ENCODE peak calls at places on chromosomes 3 and 15, in eight cellular contexts. One of them, this sample, is unnamed.

GRCh38 chr3:73883497-73883896 is 258.8 kb upstream of the PDZRN3 start:
- DNase-seq in psoas muscle: no peak
- DNase-seq in right atrium auricular region: no peak
- DNase-seq in AG10803: no peak
- DNase-seq in tibial artery: no peak
- DNase-seq in GM13977: no peak
- DNase-seq in fibroblast of the aortic adventitia: no peak
- DNase-seq in WTC11: no peak
- DNase-seq in this sample: no peak

GRCh38 chr3:39705351-39705900 is 104.0 kb upstream of the MYRIP start:
- DNase-seq in psoas muscle: no peak
- DNase-seq in right atrium auricular region: no peak
- DNase-seq in AG10803: peak
- DNase-seq in tibial artery: no peak
- DNase-seq in GM13977: no peak
- DNase-seq in fibroblast of the aortic adventitia: peak
- DNase-seq in WTC11: no peak
- DNase-seq in this sample: no peak

GRCh38 chr15:94670436-94671034 is 439.2 kb downstream of the MCTP2 start:
- DNase-seq in psoas muscle: no peak
- DNase-seq in right atrium auricular region: no peak
- DNase-seq in AG10803: peak
- DNase-seq in tibial artery: no peak
- DNase-seq in GM13977: peak
- DNase-seq in fibroblast of the aortic adventitia: peak
- DNase-seq in WTC11: no peak
- DNase-seq in this sample: peak

GRCh38 chr3:119240101-119240581 is 537 bp downstream of the B4GALT4 start:
- DNase-seq in psoas muscle: peak
- DNase-seq in right atrium auricular region: no peak
- DNase-seq in AG10803: no peak
- DNase-seq in tibial artery: peak
- DNase-seq in GM13977: peak
- DNase-seq in fibroblast of the aortic adventitia: peak
- DNase-seq in WTC11: peak
- DNase-seq in this sample: no peak

GRCh38 chr15:68672781-68673205 is 94.0 kb downstream of the CORO2B start:
- DNase-seq in psoas muscle: no peak
- DNase-seq in right atrium auricular region: no peak
- DNase-seq in AG10803: peak
- DNase-seq in tibial artery: no peak
- DNase-seq in GM13977: no peak
- DNase-seq in fibroblast of the aortic adventitia: peak
- DNase-seq in WTC11: peak
- DNase-seq in this sample: no peak

GRCh38 chr3:179700716-179701115 is 47.9 kb downstream of the USP13 start:
- DNase-seq in psoas muscle: no peak
- DNase-seq in right atrium auricular region: no peak
- DNase-seq in AG10803: no peak
- DNase-seq in tibial artery: no peak
- DNase-seq in GM13977: no peak
- DNase-seq in fibroblast of the aortic adventitia: no peak
- DNase-seq in WTC11: no peak
- DNase-seq in this sample: no peak

GRCh38 chr3:149224736-149225594 is 3.3 kb upstream of the CP start:
- DNase-seq in psoas muscle: no peak
- DNase-seq in right atrium auricular region: no peak
- DNase-seq in AG10803: peak
- DNase-seq in tibial artery: peak
- DNase-seq in GM13977: peak
- DNase-seq in fibroblast of the aortic adventitia: peak
- DNase-seq in WTC11: no peak
- DNase-seq in this sample: peak

GRCh38 chr15:98946301-98947255 is 61.0 kb downstream of the PGPEP1L start:
- DNase-seq in psoas muscle: peak
- DNase-seq in right atrium auricular region: peak
- DNase-seq in AG10803: peak
- DNase-seq in tibial artery: peak
- DNase-seq in GM13977: no peak
- DNase-seq in fibroblast of the aortic adventitia: peak
- DNase-seq in WTC11: no peak
- DNase-seq in this sample: no peak

GRCh38 chr3:46929324-46929723 is 47.2 kb downstream of the CCDC12 start:
- DNase-seq in psoas muscle: peak
- DNase-seq in right atrium auricular region: no peak
- DNase-seq in AG10803: no peak
- DNase-seq in tibial artery: peak
- DNase-seq in GM13977: no peak
- DNase-seq in fibroblast of the aortic adventitia: no peak
- DNase-seq in WTC11: no peak
- DNase-seq in this sample: no peak

GRCh38 chr3:147413712-147414325 is 4.7 kb downstream of the ZIC1 start:
- DNase-seq in psoas muscle: no peak
- DNase-seq in right atrium auricular region: no peak
- DNase-seq in AG10803: no peak
- DNase-seq in tibial artery: no peak
- DNase-seq in GM13977: no peak
- DNase-seq in fibroblast of the aortic adventitia: no peak
- DNase-seq in WTC11: peak
- DNase-seq in this sample: peak

GRCh38 chr3:86865506-86865905 is 125.4 kb downstream of the VGLL3 start:
- DNase-seq in psoas muscle: no peak
- DNase-seq in right atrium auricular region: no peak
- DNase-seq in AG10803: peak
- DNase-seq in tibial artery: no peak
- DNase-seq in GM13977: no peak
- DNase-seq in fibroblast of the aortic adventitia: peak
- DNase-seq in WTC11: no peak
- DNase-seq in this sample: no peak

GRCh38 chr3:124557-125179 is 71.9 kb upstream of the CHL1 start:
- DNase-seq in psoas muscle: no peak
- DNase-seq in right atrium auricular region: no peak
- DNase-seq in AG10803: no peak
- DNase-seq in tibial artery: no peak
- DNase-seq in GM13977: no peak
- DNase-seq in fibroblast of the aortic adventitia: no peak
- DNase-seq in WTC11: no peak
- DNase-seq in this sample: no peak

GRCh38 chr3:46566040-46566631 is at the start of gene LRRC2:
- DNase-seq in psoas muscle: peak
- DNase-seq in right atrium auricular region: no peak
- DNase-seq in AG10803: peak
- DNase-seq in tibial artery: no peak
- DNase-seq in GM13977: no peak
- DNase-seq in fibroblast of the aortic adventitia: peak
- DNase-seq in WTC11: peak
- DNase-seq in this sample: no peak

GRCh38 chr15:52040167-52040900 is 21.3 kb downstream of the MAPK6 start:
- DNase-seq in psoas muscle: no peak
- DNase-seq in right atrium auricular region: no peak
- DNase-seq in AG10803: no peak
- DNase-seq in tibial artery: no peak
- DNase-seq in GM13977: no peak
- DNase-seq in fibroblast of the aortic adventitia: peak
- DNase-seq in WTC11: no peak
- DNase-seq in this sample: no peak

GRCh38 chr3:49357466-49358216 is 512 bp downstream of the GPX1 start:
- DNase-seq in psoas muscle: peak
- DNase-seq in right atrium auricular region: peak
- DNase-seq in AG10803: peak
- DNase-seq in tibial artery: peak
- DNase-seq in GM13977: no peak
- DNase-seq in fibroblast of the aortic adventitia: peak
- DNase-seq in WTC11: peak
- DNase-seq in this sample: no peak

GRCh38 chr3:111112913-111113312 is 41.3 kb downstream of the NECTIN3 start:
- DNase-seq in psoas muscle: no peak
- DNase-seq in right atrium auricular region: no peak
- DNase-seq in AG10803: no peak
- DNase-seq in tibial artery: no peak
- DNase-seq in GM13977: no peak
- DNase-seq in fibroblast of the aortic adventitia: peak
- DNase-seq in WTC11: no peak
- DNase-seq in this sample: no peak

GRCh38 chr15:63482874-63483323 is 21.5 kb upstream of the USP3 start:
- DNase-seq in psoas muscle: no peak
- DNase-seq in right atrium auricular region: no peak
- DNase-seq in AG10803: peak
- DNase-seq in tibial artery: no peak
- DNase-seq in GM13977: no peak
- DNase-seq in fibroblast of the aortic adventitia: no peak
- DNase-seq in WTC11: no peak
- DNase-seq in this sample: no peak

GRCh38 chr15:62390793-62391543 is 225.9 kb upstream of the C2CD4B start:
- DNase-seq in psoas muscle: peak
- DNase-seq in right atrium auricular region: peak
- DNase-seq in AG10803: peak
- DNase-seq in tibial artery: peak
- DNase-seq in GM13977: peak
- DNase-seq in fibroblast of the aortic adventitia: peak
- DNase-seq in WTC11: peak
- DNase-seq in this sample: peak

GRCh38 chr3:183774631-183775030 is 50.7 kb downstream of the MAP6D1 start:
- DNase-seq in psoas muscle: no peak
- DNase-seq in right atrium auricular region: no peak
- DNase-seq in AG10803: peak
- DNase-seq in tibial artery: no peak
- DNase-seq in GM13977: no peak
- DNase-seq in fibroblast of the aortic adventitia: no peak
- DNase-seq in WTC11: no peak
- DNase-seq in this sample: no peak

GRCh38 chr3:71269896-71270295 is 313.6 kb downstream of the FOXP1 start:
- DNase-seq in psoas muscle: no peak
- DNase-seq in right atrium auricular region: no peak
- DNase-seq in AG10803: no peak
- DNase-seq in tibial artery: no peak
- DNase-seq in GM13977: no peak
- DNase-seq in fibroblast of the aortic adventitia: no peak
- DNase-seq in WTC11: no peak
- DNase-seq in this sample: no peak

GRCh38 chr15:41607033-41607432 is 48.0 kb downstream of the TYRO3 start:
- DNase-seq in psoas muscle: no peak
- DNase-seq in right atrium auricular region: no peak
- DNase-seq in AG10803: peak
- DNase-seq in tibial artery: no peak
- DNase-seq in GM13977: no peak
- DNase-seq in fibroblast of the aortic adventitia: peak
- DNase-seq in WTC11: no peak
- DNase-seq in this sample: no peak

GRCh38 chr3:60323180-60323579 is 928.1 kb downstream of the FHIT start:
- DNase-seq in psoas muscle: no peak
- DNase-seq in right atrium auricular region: no peak
- DNase-seq in AG10803: no peak
- DNase-seq in tibial artery: no peak
- DNase-seq in GM13977: no peak
- DNase-seq in fibroblast of the aortic adventitia: no peak
- DNase-seq in WTC11: no peak
- DNase-seq in this sample: no peak
- TF ChIP-seq CTCF in psoas muscle: no peak
- TF ChIP-seq CTCF in right atrium auricular region: no peak
- TF ChIP-seq CTCF in AG10803: no peak
- TF ChIP-seq CTCF in tibial artery: no peak
- TF ChIP-seq CTCF in GM13977: no peak
- TF ChIP-seq CTCF in fibroblast of the aortic adventitia: no peak
- TF ChIP-seq CTCF in WTC11: no peak
- TF ChIP-seq CTCF in this sample: no peak

DNA sequence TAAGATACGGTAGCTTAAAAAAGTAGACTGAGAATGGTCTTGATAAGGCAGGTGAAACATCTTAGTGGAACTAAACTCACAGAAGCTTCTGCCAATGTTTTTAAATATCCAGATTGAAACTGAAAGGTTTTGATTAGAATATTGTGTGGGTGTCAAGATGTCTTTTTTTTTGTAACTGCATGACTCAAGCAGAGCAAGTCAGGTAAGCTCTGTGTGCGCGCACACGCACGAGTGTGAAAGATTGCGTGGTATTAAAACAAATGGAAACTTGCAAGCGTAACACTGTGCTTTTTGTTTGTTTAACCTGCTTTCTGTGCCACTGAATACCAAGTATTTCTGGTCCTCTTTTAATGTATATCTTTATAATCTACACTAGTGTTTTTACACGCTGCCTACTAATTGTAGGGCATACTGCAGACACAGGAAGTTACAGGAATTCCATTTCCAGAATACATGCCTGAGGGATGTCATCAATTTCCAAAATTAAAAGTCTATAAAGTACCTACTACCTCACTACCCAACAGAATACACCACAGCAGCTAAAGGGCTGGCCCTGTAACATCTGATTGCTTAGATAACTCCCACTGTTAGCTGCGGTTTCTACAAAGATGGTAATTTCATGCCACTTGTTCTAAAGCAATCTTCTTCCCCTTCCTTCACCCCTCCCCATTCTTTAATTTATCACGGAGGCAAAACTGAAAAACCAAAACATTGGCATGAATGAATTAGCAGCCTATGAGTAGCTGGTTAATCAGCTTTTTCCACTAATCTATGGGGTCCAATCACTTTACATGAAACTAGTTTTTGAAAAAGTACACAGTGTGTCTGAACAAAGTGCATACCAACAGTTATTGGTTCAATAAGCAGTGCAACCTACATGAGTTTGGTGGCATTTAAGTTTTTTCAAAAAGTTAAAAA is 472.7 kb downstream of the SHQ1 start:
- DNase-seq in psoas muscle: no peak
- DNase-seq in right atrium auricular region: no peak
- DNase-seq in AG10803: no peak
- DNase-seq in tibial artery: no peak
- DNase-seq in GM13977: peak
- DNase-seq in fibroblast of the aortic adventitia: no peak
- DNase-seq in WTC11: no peak
- DNase-seq in this sample: peak
- TF ChIP-seq CTCF in psoas muscle: no peak
- TF ChIP-seq CTCF in right atrium auricular region: no peak
- TF ChIP-seq CTCF in AG10803: no peak
- TF ChIP-seq CTCF in tibial artery: no peak
- TF ChIP-seq CTCF in GM13977: no peak
- TF ChIP-seq CTCF in fibroblast of the aortic adventitia: no peak
- TF ChIP-seq CTCF in WTC11: no peak
- TF ChIP-seq CTCF in this sample: no peak

DNA sequence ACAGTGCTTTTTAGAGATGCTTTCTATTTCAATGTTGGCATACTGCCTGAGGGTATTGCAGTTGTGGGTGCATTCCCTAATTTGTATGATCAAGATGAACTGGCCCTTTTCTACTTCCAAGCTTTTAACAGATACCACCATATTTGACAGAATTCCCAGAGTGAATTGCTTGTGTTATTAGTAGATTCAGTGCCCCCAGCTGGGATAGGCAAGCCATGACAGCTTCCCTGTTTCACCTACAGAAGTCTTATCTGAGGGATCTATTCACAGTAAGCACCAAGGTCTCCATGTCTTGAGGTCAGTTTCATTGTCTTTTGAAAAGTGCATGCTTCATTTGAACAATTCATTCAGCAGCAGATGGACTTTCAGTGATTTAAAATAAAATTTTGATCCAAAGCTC is 68.8 kb upstream of the GOLGA6B start:
- DNase-seq in psoas muscle: no peak
- DNase-seq in right atrium auricular region: no peak
- DNase-seq in AG10803: peak
- DNase-seq in tibial artery: no peak
- DNase-seq in GM13977: no peak
- DNase-seq in fibroblast of the aortic adventitia: peak
- DNase-seq in WTC11: no peak
- DNase-seq in this sample: no peak
- TF ChIP-seq CTCF in psoas muscle: peak
- TF ChIP-seq CTCF in right atrium auricular region: no peak
- TF ChIP-seq CTCF in AG10803: peak
- TF ChIP-seq CTCF in tibial artery: no peak
- TF ChIP-seq CTCF in GM13977: peak
- TF ChIP-seq CTCF in fibroblast of the aortic adventitia: peak
- TF ChIP-seq CTCF in WTC11: no peak
- TF ChIP-seq CTCF in this sample: no peak

GRCh38 chr3:187082976-187083375 is 56.3 kb downstream of the RPL39L start:
- DNase-seq in psoas muscle: no peak
- DNase-seq in right atrium auricular region: no peak
- DNase-seq in AG10803: no peak
- DNase-seq in tibial artery: no peak
- DNase-seq in GM13977: no peak
- DNase-seq in fibroblast of the aortic adventitia: no peak
- DNase-seq in WTC11: no peak
- DNase-seq in this sample: no peak
- TF ChIP-seq CTCF in psoas muscle: no peak
- TF ChIP-seq CTCF in right atrium auricular region: no peak
- TF ChIP-seq CTCF in AG10803: no peak
- TF ChIP-seq CTCF in tibial artery: no peak
- TF ChIP-seq CTCF in GM13977: no peak
- TF ChIP-seq CTCF in fibroblast of the aortic adventitia: no peak
- TF ChIP-seq CTCF in WTC11: no peak
- TF ChIP-seq CTCF in this sample: no peak